ENCODE peak calls at places on chromosome 14, in four cellular contexts. One of them, this sample, is unnamed.

GRCh38 chr14:103618999-103619398 is 10.0 kb upstream of the KLC1 start:
- DNase-seq in K562: no peak
- DNase-seq in T47D: no peak
- DNase-seq in HCT116: no peak
- DNase-seq in this sample: no peak

GRCh38 chr14:91348861-91349465 is 68.7 kb downstream of the CCDC88C start:
- DNase-seq in HCT116: no peak
- DNase-seq in K562: peak; percentile 64
- DNase-seq in T47D: no peak
- DNase-seq in this sample: no peak

GRCh38 chr14:31229638-31230229 is 22.1 kb upstream of the HECTD1 start:
- DNase-seq in HCT116: peak; percentile 92
- DNase-seq in T47D: no peak
- DNase-seq in K562: peak; percentile 91
- DNase-seq in this sample: peak; percentile 100

GRCh38 chr14:29930283-29930682 is 2.6 kb upstream of the PRKD1 start:
- DNase-seq in K562: no peak
- DNase-seq in T47D: no peak
- DNase-seq in HCT116: no peak
- DNase-seq in this sample: no peak

GRCh38 chr14:69547701-69548348 is 26.8 kb downstream of the CCDC177 start:
- DNase-seq in T47D: no peak
- DNase-seq in K562: peak; percentile 28
- DNase-seq in HCT116: no peak
- DNase-seq in this sample: no peak

GRCh38 chr14:76826122-76826521 is at the start of gene LRRC74A:
- DNase-seq in K562: no peak
- DNase-seq in T47D: no peak
- DNase-seq in HCT116: no peak
- DNase-seq in this sample: no peak

GRCh38 chr14:43003845-43004244 is 1397.2 kb downstream of the LRFN5 start:
- DNase-seq in T47D: no peak
- DNase-seq in K562: peak; percentile 1
- DNase-seq in HCT116: peak; percentile 21
- DNase-seq in this sample: peak; percentile 13

GRCh38 chr14:106872619-106873446 is 1346.5 kb downstream of the TMEM121 start:
- DNase-seq in K562: peak; percentile 15
- DNase-seq in HCT116: no peak
- DNase-seq in T47D: peak; percentile 92
- DNase-seq in this sample: peak; percentile 84

GRCh38 chr14:74133833-74134481 is 49.2 kb downstream of the LIN52 start:
- DNase-seq in K562: peak; percentile 5
- DNase-seq in T47D: no peak
- DNase-seq in HCT116: no peak
- DNase-seq in this sample: peak; percentile 35

GRCh38 chr14:59358105-59358504 is 107.1 kb downstream of the GPR135 start:
- DNase-seq in T47D: no peak
- DNase-seq in K562: peak; percentile 17
- DNase-seq in HCT116: peak; percentile 24
- DNase-seq in this sample: peak; percentile 36

GRCh38 chr14:20683896-20684661 is at the start of gene RNASE4:
- DNase-seq in HCT116: peak; percentile 78
- DNase-seq in K562: peak; percentile 81
- DNase-seq in T47D: no peak
- DNase-seq in this sample: peak; percentile 85

GRCh38 chr14:103657466-103657865 is 28.5 kb downstream of the KLC1 start:
- DNase-seq in HCT116: no peak
- DNase-seq in T47D: no peak
- DNase-seq in K562: no peak
- DNase-seq in this sample: no peak

GRCh38 chr14:73755434-73756014 is 41.3 kb upstream of the PNMA1 start:
- DNase-seq in T47D: no peak
- DNase-seq in HCT116: no peak
- DNase-seq in K562: peak; percentile 76
- DNase-seq in this sample: no peak

GRCh38 chr14:68510201-68510600 is 282.7 kb downstream of the ZFP36L1 start:
- DNase-seq in HCT116: no peak
- DNase-seq in T47D: no peak
- DNase-seq in K562: no peak
- DNase-seq in this sample: no peak

GRCh38 chr14:90416649-90417237 is 19.9 kb downstream of the CALM1 start:
- DNase-seq in K562: no peak
- DNase-seq in T47D: no peak
- DNase-seq in HCT116: no peak
- DNase-seq in this sample: no peak

GRCh38 chr14:67371247-67372148 is 11.4 kb downstream of the EIF2S1 start:
- DNase-seq in K562: no peak
- DNase-seq in HCT116: no peak
- DNase-seq in T47D: no peak
- DNase-seq in this sample: no peak

GRCh38 chr14:32932302-32932920 is 6.3 kb upstream of the NPAS3 start:
- DNase-seq in K562: no peak
- DNase-seq in T47D: no peak
- DNase-seq in HCT116: no peak
- DNase-seq in this sample: no peak

GRCh38 chr14:102772781-102773570 is 4.3 kb upstream of the TRAF3 start:
- DNase-seq in K562: peak; percentile 17
- DNase-seq in T47D: peak; percentile 73
- DNase-seq in HCT116: no peak
- DNase-seq in this sample: peak; percentile 43

GRCh38 chr14:29037428-29037827 is 270.8 kb downstream of the FOXG1 start:
- DNase-seq in K562: no peak
- DNase-seq in HCT116: no peak
- DNase-seq in T47D: no peak
- DNase-seq in this sample: no peak

GRCh38 chr14:51394804-51395203 is 154.8 kb downstream of the TMX1 start:
- DNase-seq in K562: no peak
- DNase-seq in T47D: no peak
- DNase-seq in HCT116: no peak
- DNase-seq in this sample: no peak

GRCh38 chr14:65187421-65188049 is 85.2 kb upstream of the MAX start:
- DNase-seq in T47D: no peak
- DNase-seq in HCT116: no peak
- DNase-seq in K562: no peak
- DNase-seq in this sample: no peak

GRCh38 chr14:100473249-100473648 is 114.0 kb downstream of the BEGAIN start:
- DNase-seq in HCT116: no peak
- DNase-seq in T47D: no peak
- DNase-seq in K562: no peak
- DNase-seq in this sample: no peak

GRCh38 chr14:90995785-90996184 is 64.7 kb downstream of the RPS6KA5 start:
- DNase-seq in K562: no peak
- DNase-seq in T47D: no peak
- DNase-seq in HCT116: no peak
- DNase-seq in this sample: no peak

GRCh38 chr14:65237956-65238355 is 135.6 kb upstream of the MAX start:
- DNase-seq in T47D: no peak
- DNase-seq in HCT116: no peak
- DNase-seq in K562: peak; percentile 59
- DNase-seq in this sample: peak; percentile 84

GRCh38 chr14:68544150-68544892 is 248.5 kb downstream of the ZFP36L1 start:
- DNase-seq in K562: peak; percentile 30
- DNase-seq in T47D: no peak
- DNase-seq in HCT116: no peak
- DNase-seq in this sample: no peak

GRCh38 chr14:97602438-97603117 is 805.4 kb downstream of the VRK1 start:
- DNase-seq in T47D: no peak
- DNase-seq in HCT116: no peak
- DNase-seq in K562: no peak
- DNase-seq in this sample: no peak

DNA sequence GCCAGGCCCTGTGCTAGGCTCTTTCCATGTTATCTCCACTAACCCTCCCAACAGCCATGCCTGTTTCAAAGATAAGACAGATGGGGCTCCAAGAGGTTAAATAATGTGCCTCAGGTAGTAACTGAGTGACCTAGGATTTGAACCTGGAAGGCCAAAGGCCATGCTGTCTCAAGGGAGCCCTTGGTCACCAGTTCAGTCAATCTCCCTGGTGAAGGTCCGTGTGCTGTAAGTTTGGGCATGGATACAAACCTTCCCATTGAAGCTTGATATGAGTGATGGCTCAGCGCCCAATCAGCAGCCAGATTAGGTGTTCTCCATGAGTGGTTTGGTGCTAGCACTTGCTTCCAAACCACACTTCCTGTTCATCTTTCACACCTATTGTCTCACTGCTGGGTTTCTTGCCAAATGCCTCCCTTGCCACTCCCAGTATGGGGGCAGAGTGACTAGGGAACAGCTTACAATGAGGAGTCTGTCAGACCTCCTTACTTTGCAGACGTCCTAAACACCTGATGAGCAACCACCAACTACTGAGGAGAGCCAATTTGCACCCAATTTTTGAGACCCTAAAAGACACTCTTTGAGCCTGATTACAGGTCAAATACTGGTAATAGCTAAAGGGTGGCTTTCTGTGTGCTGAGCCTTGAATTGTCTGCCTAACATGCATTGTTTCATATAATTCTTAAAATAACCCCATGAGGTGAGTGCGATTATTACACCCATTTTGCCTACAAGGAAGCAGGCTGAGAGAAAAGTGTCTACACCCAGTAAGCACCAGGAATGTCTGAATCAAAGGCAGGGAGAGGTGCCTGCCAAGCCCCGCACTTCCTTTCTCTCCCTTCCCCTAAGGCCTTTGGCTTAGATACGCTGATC is 48.5 kb upstream of the FOS start:
- DNase-seq in T47D: no peak
- DNase-seq in HCT116: peak; percentile 72
- DNase-seq in K562: peak; percentile 75
- DNase-seq in this sample: no peak
- TF ChIP-seq JUND in T47D: no peak
- TF ChIP-seq JUND in HCT116: no peak
- TF ChIP-seq JUND in K562: no peak
- TF ChIP-seq JUND in this sample: no peak

GRCh38 chr14:47366006-47366405 is 309.4 kb downstream of the MDGA2 start:
- DNase-seq in HCT116: no peak
- DNase-seq in T47D: no peak
- DNase-seq in K562: no peak
- DNase-seq in this sample: no peak

DNA sequence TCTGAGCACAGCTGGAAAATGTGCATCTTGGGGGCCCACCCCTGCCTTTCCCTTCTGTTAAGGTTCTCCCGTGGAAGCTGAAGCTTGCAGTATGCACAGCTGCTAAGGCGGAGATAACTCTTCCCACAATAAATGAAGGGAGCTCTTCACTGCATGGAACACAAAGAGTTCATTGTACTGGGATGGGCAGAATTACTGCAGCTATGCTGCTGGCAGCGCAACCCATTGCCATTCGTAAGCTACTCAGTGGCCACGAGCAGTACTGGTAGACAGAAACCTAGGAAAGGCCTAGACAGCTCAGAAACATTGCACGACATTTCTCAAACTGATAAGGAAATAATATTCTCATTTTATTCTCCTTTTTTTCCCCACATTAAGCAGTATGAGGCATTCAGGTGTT is 310.2 kb downstream of the MDGA2 start:
- DNase-seq in T47D: no peak
- DNase-seq in HCT116: no peak
- DNase-seq in K562: no peak
- DNase-seq in this sample: no peak
- TF ChIP-seq JUND in T47D: no peak
- TF ChIP-seq JUND in HCT116: no peak
- TF ChIP-seq JUND in K562: no peak
- TF ChIP-seq JUND in this sample: no peak

GRCh38 chr14:56661478-56661877 is 81.9 kb downstream of the TMEM260 start:
- DNase-seq in K562: no peak
- DNase-seq in HCT116: no peak
- DNase-seq in T47D: no peak
- DNase-seq in this sample: no peak

GRCh38 chr14:56666294-56666693 is 86.7 kb downstream of the TMEM260 start:
- DNase-seq in K562: no peak
- DNase-seq in HCT116: no peak
- DNase-seq in T47D: no peak
- DNase-seq in this sample: no peak

GRCh38 chr14:56664811-56665421 is 85.3 kb downstream of the TMEM260 start:
- DNase-seq in K562: peak; percentile 6
- DNase-seq in T47D: no peak
- DNase-seq in HCT116: no peak
- DNase-seq in this sample: no peak

GRCh38 chr14:56660677-56661389 is 81.2 kb downstream of the TMEM260 start:
- DNase-seq in T47D: no peak
- DNase-seq in K562: no peak
- DNase-seq in HCT116: no peak
- DNase-seq in this sample: no peak

DNA sequence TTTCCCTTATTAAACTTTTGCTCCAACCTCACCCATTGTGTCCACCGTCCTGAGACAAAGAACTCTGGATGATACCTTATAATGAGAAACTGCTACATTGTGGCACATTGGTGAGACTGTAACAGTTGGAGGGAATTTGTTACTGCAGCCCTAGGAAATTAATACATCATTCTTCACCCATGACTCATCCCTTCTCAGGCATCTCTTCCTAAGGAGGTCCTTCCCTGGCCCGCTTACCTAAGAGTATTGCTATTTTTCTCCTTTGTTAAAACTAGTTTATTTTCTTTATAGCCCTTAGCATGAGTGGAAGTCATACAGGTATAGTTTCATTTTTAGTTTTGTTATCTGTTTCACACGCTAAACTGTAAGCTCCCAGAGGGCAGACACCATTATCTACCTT is 87.1 kb downstream of the TMEM260 start:
- DNase-seq in HCT116: no peak
- DNase-seq in K562: no peak
- DNase-seq in T47D: no peak
- DNase-seq in this sample: no peak
- TF ChIP-seq JUND in HCT116: no peak
- TF ChIP-seq JUND in K562: no peak
- TF ChIP-seq JUND in T47D: no peak
- TF ChIP-seq JUND in this sample: no peak

DNA sequence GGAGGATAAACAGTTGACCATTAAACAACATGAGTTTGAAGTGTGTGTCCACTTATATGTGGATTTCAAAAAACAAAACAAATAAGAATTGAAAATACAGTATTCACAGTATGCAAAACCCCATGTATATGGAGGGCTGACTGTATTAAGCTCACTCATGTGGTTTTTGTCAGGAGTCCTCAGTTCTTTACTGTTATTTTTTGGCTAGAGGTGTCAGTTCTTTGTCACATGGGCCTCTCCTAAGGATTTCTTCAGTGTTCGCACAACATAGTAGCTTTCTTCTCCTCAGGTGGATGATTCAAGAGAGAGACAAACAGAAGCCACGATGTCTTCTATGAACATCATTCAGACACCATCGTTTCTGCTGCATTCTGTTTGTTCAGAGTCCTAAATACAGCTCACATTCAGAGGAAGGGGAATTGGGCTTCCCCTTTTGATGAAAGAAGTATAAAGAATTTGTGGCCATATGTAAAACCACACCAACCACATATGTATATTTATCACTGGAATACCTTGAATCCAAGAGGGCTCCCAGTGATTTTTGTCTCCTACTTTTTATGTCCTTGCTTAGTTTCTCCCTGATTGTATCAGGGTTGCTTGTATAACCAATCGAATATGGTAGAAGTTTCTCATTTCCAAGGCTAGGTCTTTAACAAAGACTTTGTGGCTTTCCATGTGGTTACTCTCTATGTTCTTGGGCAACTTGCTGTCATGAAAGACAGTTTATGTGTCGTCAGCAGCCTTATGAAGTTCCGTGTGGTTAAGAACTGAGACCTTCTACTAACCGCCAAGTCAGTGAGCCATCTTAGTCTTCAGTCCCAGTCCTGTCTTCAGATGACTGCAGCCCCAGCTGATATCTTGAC is 18.9 kb downstream of the MNAT1 start:
- DNase-seq in K562: peak; percentile 40
- DNase-seq in T47D: no peak
- DNase-seq in HCT116: no peak
- DNase-seq in this sample: no peak
- TF ChIP-seq JUND in K562: no peak
- TF ChIP-seq JUND in T47D: no peak
- TF ChIP-seq JUND in HCT116: no peak
- TF ChIP-seq JUND in this sample: no peak

This sample was measured in HepG2.